ENCODE peak calls at places on chromosome 14, in five cellular contexts. L, M, H, W and Z are unnamed samples.

GRCh38 chr14:37081220-37081619 is 91.2 kb downstream of the SLC25A21 start:
- DNase-seq in L (no peak), M (no peak), H (no peak), W (no peak), Z (no peak)

GRCh38 chr14:95424533-95424932 is 91.9 kb downstream of the SYNE3 start:
- DNase-seq in L (no peak), M (no peak), H (no peak), W (no peak), Z (no peak)

GRCh38 chr14:70822706-70823185 is 13.4 kb upstream of the MAP3K9 start:
- DNase-seq in L (peak; percentile 96), M (peak; percentile 48), H (no peak), W (no peak), Z (peak; percentile 87)

GRCh38 chr14:68393178-68393763 is 399.6 kb downstream of the ZFP36L1 start:
- DNase-seq in L (no peak), M (no peak), H (no peak), W (no peak), Z (no peak)

GRCh38 chr14:69312608-69313007 is 52.6 kb downstream of the GALNT16 start:
- DNase-seq in L (no peak), M (no peak), H (no peak), W (peak; percentile 41), Z (no peak)

GRCh38 chr14:89465894-89466293 is 48.9 kb upstream of the FOXN3 start:
- DNase-seq in L (peak; percentile 44), M (no peak), H (no peak), W (no peak), Z (no peak)

GRCh38 chr14:72801841-72802587 is 91.9 kb downstream of the DPF3 start:
- DNase-seq in L (no peak), M (no peak), H (no peak), W (no peak), Z (no peak)

GRCh38 chr14:54669759-54670630 is 103.1 kb downstream of the SAMD4A start:
- DNase-seq in L (no peak), M (peak; percentile 52), H (no peak), W (peak; percentile 95), Z (no peak)

GRCh38 chr14:76294876-76295275 is 81.1 kb upstream of the ESRRB start:
- DNase-seq in L (no peak), M (no peak), H (no peak), W (no peak), Z (no peak)

DNA sequence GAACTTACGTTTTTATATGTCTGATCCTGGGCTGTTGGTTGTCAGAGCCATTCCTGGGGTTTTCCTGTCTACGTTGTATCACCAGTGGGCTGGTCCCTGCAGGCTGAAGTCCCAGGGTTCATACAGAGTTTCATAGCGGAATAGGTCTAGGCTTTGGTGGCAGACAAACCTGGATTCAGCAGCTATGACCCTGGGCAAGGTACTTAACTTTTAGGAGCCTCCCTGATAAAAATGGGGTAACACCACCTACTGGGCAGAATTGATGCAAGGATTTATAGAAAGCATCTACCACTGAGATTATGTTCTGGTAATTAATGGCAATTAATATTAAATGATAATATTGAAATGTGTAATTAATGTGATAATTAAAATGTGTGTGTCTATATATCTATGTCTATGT is 141.2 kb downstream of the SYNE2 start:
- DNase-seq in L (peak; percentile 32), M (no peak), H (no peak), W (no peak), Z (no peak)
- TF ChIP-seq CTCF in L (peak; percentile 20), M (no peak), H (no peak), W (no peak), Z (peak; percentile 12)

DNA sequence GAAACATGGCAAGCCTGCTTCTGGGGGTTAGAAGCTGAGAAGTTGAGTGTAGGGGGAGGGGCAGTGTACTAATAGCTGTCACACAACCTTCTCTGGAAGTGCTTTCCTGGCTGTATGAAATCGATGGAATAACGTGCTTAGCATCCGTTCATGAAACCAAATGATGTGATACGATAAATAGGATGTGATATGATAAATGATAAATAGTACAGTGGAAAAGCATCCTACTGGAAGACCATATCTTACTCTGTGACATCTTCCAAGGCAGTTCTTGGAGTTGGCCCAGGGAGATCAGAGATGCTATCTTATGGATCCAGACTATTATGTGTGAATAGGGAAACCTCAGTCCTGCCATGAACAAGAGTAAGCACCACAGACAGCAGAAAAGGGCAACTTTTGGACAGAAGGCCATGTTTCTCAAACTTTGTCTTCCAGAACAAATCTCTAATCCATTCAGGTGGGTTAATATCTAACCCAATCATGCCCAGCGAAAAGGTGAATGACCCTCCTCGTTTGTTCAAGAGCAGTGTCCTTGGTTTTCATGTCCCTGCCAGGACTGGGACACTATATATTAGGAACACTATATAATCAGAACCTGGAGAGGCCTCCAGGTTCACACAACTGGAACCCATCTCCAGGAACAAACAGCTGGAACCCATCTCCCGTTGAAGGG is at the start of gene ANG:
- DNase-seq in L (no peak), M (no peak), H (no peak), W (no peak), Z (no peak)
- H3K27ac ChIP-seq in L (no peak within 1 kb of the TSS), M (peak within 1 kb of the TSS; percentile 100), H (no peak within 1 kb of the TSS), W (no peak within 1 kb of the TSS), Z (no peak within 1 kb of the TSS)

GRCh38 chr14:103332143-103332919 is 1.7 kb upstream of the EIF5 start:
- DNase-seq in L (no peak), M (no peak), H (no peak), W (no peak), Z (no peak)

GRCh38 chr14:103337794-103338193 is 3.8 kb downstream of the EIF5 start:
- DNase-seq in L (no peak), M (no peak), H (no peak), W (no peak), Z (no peak)

GRCh38 chr14:103336191-103336590 is 2.2 kb downstream of the EIF5 start:
- DNase-seq in L (no peak), M (no peak), H (no peak), W (no peak), Z (no peak)

GRCh38 chr14:103333754-103334643 is at the start of gene EIF5:
- DNase-seq in L (peak; percentile 100), M (peak; percentile 99), H (peak; percentile 94), W (peak; percentile 100), Z (peak; percentile 99)

GRCh38 chr14:103334644-103335603 is 887 bp downstream of the EIF5 start:
- DNase-seq in L (no peak), M (peak; percentile 84), H (peak; percentile 72), W (peak; percentile 83), Z (peak; percentile 82)
- TF ChIP-seq POLR2AphosphoS5 in L (no peak), M (peak; percentile 56), H (no peak), W (peak; percentile 45), Z (no peak)

DNA sequence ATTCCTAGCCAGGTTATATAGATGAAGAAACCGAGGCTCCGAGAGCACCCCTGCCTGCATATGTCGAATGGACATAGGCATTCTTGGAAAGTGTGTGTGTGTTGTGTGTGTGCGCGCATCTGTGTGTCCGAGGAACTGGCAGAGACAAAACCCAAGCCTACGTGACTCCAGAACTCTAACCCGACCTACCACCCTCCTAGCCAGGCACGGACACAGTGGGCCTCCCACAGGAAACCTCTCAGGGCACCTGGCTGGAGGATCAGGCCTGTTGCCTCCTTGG is 543 bp upstream of the PGF start:
- DNase-seq in L (no peak), M (no peak), H (no peak), W (no peak), Z (no peak)
- TF ChIP-seq CTCF in L (no peak), M (no peak), H (no peak), W (no peak), Z (no peak)

DNA sequence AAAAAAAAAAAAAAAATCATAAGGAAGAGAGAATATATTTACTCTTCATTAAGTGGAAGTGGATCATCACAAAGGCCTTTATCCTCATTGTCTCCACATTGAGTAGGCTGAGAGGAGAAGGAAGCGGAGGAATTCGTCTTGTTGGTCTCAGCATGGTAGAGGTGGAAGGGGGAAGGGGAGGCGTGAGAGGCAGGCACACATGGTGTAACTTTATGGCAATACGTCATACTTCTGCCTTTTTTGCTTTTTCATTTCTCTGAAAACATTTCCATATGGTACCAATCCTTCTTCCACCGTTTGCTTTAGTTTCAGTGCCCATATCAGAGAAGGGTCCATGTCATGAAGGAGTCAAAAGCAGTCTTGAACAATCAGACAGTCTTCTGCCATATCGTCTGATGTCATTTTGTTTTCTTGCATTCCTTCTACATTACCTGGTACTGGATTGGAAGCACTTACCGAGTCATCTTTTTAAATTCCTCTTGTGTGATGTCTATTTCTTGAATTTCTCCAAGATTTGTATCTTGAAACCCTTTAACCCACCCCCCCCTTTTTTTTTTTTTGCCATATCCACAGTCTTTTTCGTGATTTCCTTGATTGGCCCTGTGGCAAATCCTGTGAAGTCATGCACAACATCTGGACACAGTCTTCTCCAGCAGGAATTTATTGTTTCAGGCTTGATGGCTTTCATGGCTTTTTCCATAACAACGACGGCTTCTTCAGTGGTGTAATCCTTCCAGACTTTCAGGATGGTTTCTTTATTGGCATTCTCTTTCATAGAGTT is 8.9 kb downstream of the FUT8 start:
- DNase-seq in L (no peak), M (no peak), H (no peak), W (no peak), Z (no peak)
- H3K27ac ChIP-seq in L (no peak overlapping the region), M (no peak overlapping the region), H (peak overlapping the region; percentile 74), W (no peak overlapping the region), Z (no peak overlapping the region)